ENCODE peak calls at places on chromosomes 2 and 18, in six cellular contexts. F, W, B, E, P and R are unnamed samples.

GRCh38 chr18:28174181-28174906 is 2.6 kb downstream of the CDH2 start:
- DNase-seq in F (no peak), W (no peak), B (no peak), E (no peak), P (no peak), R (no peak)

GRCh38 chr2:81551040-81551634 is 1246.6 kb upstream of the LRRTM1 start:
- DNase-seq in F (no peak), W (no peak), B (peak; percentile 28), E (no peak), P (no peak), R (no peak)

GRCh38 chr2:133442393-133442792 is 125.9 kb downstream of the NCKAP5 start:
- DNase-seq in F (no peak), W (no peak), B (no peak), E (no peak), P (no peak), R (no peak)

GRCh38 chr2:101204400-101205095 is 48.1 kb upstream of the CNOT11 start:
- DNase-seq in F (no peak), W (no peak), B (peak; percentile 44), E (no peak), P (no peak), R (no peak)

GRCh38 chr2:223900531-223900930 is 44.6 kb downstream of the WDFY1 start:
- DNase-seq in F (no peak), W (no peak), B (no peak), E (no peak), P (no peak), R (no peak)

GRCh38 chr2:36326286-36326685 is 29.3 kb upstream of the CRIM1 start:
- DNase-seq in F (no peak), W (no peak), B (no peak), E (no peak), P (no peak), R (no peak)

GRCh38 chr2:163266772-163267171 is 428.2 kb upstream of the KCNH7 start:
- DNase-seq in F (no peak), W (no peak), B (peak; percentile 90), E (no peak), P (no peak), R (peak; percentile 75)

GRCh38 chr18:41771971-41772370 is 183.1 kb upstream of the PIK3C3 start:
- DNase-seq in F (no peak), W (no peak), B (no peak), E (no peak), P (no peak), R (peak; percentile 55)

GRCh38 chr2:238786792-238787490 is 60.9 kb upstream of the TWIST2 start:
- DNase-seq in F (no peak), W (no peak), B (no peak), E (no peak), P (no peak), R (no peak)

GRCh38 chr2:78839259-78839658 is 186.2 kb upstream of the REG3G start:
- DNase-seq in F (no peak), W (peak; percentile 58), B (no peak), E (no peak), P (no peak), R (no peak)

GRCh38 chr2:15527074-15527739 is 33.9 kb downstream of the NBAS start:
- DNase-seq in F (no peak), W (peak; percentile 51), B (peak; percentile 8), E (no peak), P (no peak), R (no peak)

GRCh38 chr18:79361766-79362522 is 33.8 kb upstream of the NFATC1 start:
- DNase-seq in F (no peak), W (no peak), B (peak; percentile 90), E (peak; percentile 77), P (no peak), R (no peak)

GRCh38 chr2:104755026-104755856 is 98.7 kb upstream of the POU3F3 start:
- DNase-seq in F (no peak), W (peak; percentile 33), B (no peak), E (no peak), P (no peak), R (no peak)

GRCh38 chr18:70188113-70188512 is 17.4 kb downstream of the RTTN start:
- DNase-seq in F (no peak), W (no peak), B (no peak), E (no peak), P (no peak), R (no peak)

GRCh38 chr2:44939074-44940052 is 2.1 kb upstream of the SIX3 start:
- DNase-seq in F (no peak), W (peak; percentile 70), B (no peak), E (no peak), P (no peak), R (no peak)

GRCh38 chr2:48227617-48228344 is 302.2 kb upstream of the STON1 start:
- DNase-seq in F (no peak), W (no peak), B (no peak), E (no peak), P (no peak), R (no peak)

GRCh38 chr18:57438669-57439616 is 3.8 kb downstream of the ONECUT2 start:
- DNase-seq in F (no peak), W (peak; percentile 12), B (no peak), E (no peak), P (no peak), R (no peak)

GRCh38 chr2:64221935-64222334 is 77.7 kb upstream of the PELI1 start:
- DNase-seq in F (no peak), W (no peak), B (no peak), E (no peak), P (no peak), R (peak; percentile 9)

GRCh38 chr2:64218137-64218536 is 73.9 kb upstream of the PELI1 start:
- DNase-seq in F (no peak), W (no peak), B (no peak), E (no peak), P (no peak), R (no peak)

GRCh38 chr2:64220906-64221659 is 76.9 kb upstream of the PELI1 start:
- DNase-seq in F (no peak), W (no peak), B (no peak), E (no peak), P (no peak), R (no peak)

GRCh38 chr2:64222351-64222750 is 78.1 kb upstream of the PELI1 start:
- DNase-seq in F (no peak), W (no peak), B (peak; percentile 47), E (no peak), P (peak; percentile 43), R (no peak)

DNA sequence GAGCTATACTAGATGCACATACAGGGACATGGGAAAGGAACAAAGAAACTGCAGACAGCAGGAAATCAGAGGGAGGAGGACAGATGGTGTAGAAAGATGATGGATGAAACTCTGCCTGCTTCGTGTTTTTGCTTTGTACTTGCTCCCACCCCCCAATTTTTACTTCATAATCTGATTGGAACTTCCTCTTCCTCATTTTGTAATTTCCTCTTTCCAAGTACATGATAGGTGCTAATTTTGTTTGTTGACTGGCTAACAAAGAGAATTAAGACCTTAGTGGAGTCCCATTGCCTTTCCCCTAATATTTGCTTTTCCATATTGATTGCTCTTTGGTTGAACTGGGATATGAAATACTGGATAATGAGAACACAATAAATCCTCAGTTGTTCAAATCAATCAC is 76.1 kb upstream of the PELI1 start:
- DNase-seq in F (no peak), W (no peak), B (no peak), E (no peak), P (no peak), R (no peak)
- H3K4me2 ChIP-seq in F (no peak overlapping the region), W (peak overlapping the region; percentile 72), B (no peak overlapping the region), E (no peak overlapping the region), P (no peak overlapping the region), R (no peak overlapping the region)

DNA sequence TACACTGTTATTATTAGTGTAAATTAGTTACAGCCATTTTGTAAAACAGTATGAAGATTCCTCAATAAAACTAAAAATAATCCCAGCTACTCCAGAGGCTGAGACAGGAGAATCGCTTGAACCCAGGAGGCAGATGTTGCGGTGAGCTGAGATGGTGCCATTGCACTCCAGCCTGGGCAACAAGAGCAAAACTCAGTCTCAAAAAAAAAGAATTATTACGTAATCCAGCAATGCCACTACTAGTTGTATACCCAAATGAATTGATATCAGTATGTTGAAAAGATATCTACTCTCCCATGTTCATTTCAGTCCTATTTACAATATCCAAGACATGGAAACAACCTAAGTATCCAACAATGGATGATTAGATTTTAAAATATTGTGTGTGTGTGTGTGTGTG is 313.6 kb downstream of the EPHA4 start:
- DNase-seq in F (no peak), W (no peak), B (no peak), E (no peak), P (no peak), R (no peak)
- TF ChIP-seq EZH2 in F (no peak), W (no peak), B (no peak), E (no peak), P (no peak), R (no peak)

GRCh38 chr2:17146358-17146757 is 371.9 kb downstream of the RAD51AP2 start:
- DNase-seq in F (no peak), W (peak; percentile 53), B (no peak), E (no peak), P (no peak), R (no peak)

GRCh38 chr2:17148298-17149228 is 369.7 kb downstream of the RAD51AP2 start:
- DNase-seq in F (peak; percentile 68), W (peak; percentile 72), B (no peak), E (peak; percentile 8), P (no peak), R (no peak)

DNA sequence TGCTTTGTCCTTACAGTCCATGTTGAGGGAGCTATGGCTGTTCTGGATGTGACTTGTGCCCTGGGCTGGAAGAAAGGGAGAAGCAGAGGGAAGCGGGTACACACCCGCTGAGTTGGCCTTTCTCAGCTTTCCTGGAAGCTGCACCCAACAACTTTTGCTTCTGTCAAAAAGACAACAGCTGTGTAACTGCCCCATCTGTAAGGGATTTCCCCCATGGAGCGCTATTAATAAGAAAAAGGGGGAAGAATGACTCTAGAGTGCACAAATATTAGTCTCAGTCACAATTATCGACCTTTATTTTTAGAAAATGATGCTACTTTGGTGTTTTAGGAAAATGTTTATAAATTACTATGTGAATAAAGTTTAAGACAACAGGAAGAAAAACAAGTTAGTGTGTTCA is 368.3 kb downstream of the RAD51AP2 start:
- DNase-seq in F (no peak), W (no peak), B (no peak), E (no peak), P (no peak), R (no peak)
- H2AFZ ChIP-seq in F (peak overlapping the region; percentile 77), W (no peak overlapping the region), B (no peak overlapping the region), E (no peak overlapping the region), P (no peak overlapping the region), R (peak overlapping the region; percentile 7)

GRCh38 chr2:30410217-30410616 is 36.8 kb upstream of the LCLAT1 start:
- DNase-seq in F (no peak), W (no peak), B (peak; percentile 64), E (no peak), P (no peak), R (peak; percentile 84)

GRCh38 chr2:30412392-30413321 is 34.4 kb upstream of the LCLAT1 start:
- DNase-seq in F (no peak), W (no peak), B (no peak), E (no peak), P (no peak), R (no peak)

GRCh38 chr2:30405266-30405592 is 41.8 kb upstream of the LCLAT1 start:
- DNase-seq in F (no peak), W (no peak), B (no peak), E (no peak), P (no peak), R (no peak)

GRCh38 chr2:30406853-30407252 is 40.2 kb upstream of the LCLAT1 start:
- DNase-seq in F (no peak), W (no peak), B (no peak), E (no peak), P (no peak), R (no peak)

DNA sequence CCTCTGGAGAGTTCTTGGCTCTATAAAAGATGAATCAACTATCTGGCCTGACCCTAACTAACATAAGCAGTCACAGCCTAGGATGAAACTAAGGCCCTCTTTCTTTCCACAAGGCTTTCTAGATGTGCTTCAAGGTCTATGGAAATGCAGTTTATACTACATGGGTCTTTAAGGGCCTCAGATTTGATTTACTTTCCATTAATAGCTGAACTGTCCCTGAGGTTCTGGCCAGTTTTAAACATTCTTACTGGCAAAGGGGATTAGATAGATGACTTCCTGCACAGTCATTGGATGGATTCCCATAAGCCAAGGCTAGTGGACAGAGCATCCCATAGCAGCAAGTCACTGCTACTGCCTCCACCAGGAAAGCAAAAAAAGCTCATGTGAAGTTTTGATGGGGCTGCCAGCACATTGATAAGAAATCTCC is 38.1 kb upstream of the LCLAT1 start:
- DNase-seq in F (no peak), W (no peak), B (no peak), E (no peak), P (no peak), R (no peak)
- H3K4me2 ChIP-seq in F (no peak overlapping the region), W (no peak overlapping the region), B (no peak overlapping the region), E (no peak overlapping the region), P (no peak overlapping the region), R (no peak overlapping the region)